ENCODE peak calls at places on chromosomes 16 and 17, in ten cellular contexts. One of them, this sample, is unnamed.

GRCh38 chr16:67036323-67036741 is 7.4 kb downstream of the CBFB start:
- DNase-seq in tibial artery: no peak
- DNase-seq in lung: no peak
- DNase-seq in choroid plexus epithelial cell: no peak
- DNase-seq in prostate gland: no peak
- DNase-seq in fibroblast of villous mesenchyme: peak
- DNase-seq in AG10803: peak
- DNase-seq in adipocyte: peak
- DNase-seq in stomach: no peak
- DNase-seq in fibroblast of lung: no peak
- DNase-seq in this sample: no peak

GRCh38 chr17:19787733-19788357 is 39.7 kb upstream of the ALDH3A1 start:
- DNase-seq in tibial artery: no peak
- DNase-seq in lung: no peak
- DNase-seq in choroid plexus epithelial cell: peak
- DNase-seq in prostate gland: no peak
- DNase-seq in fibroblast of villous mesenchyme: peak
- DNase-seq in AG10803: peak
- DNase-seq in adipocyte: peak
- DNase-seq in stomach: no peak
- DNase-seq in fibroblast of lung: peak
- DNase-seq in this sample: no peak

GRCh38 chr17:79707931-79708891 is 22.5 kb upstream of the ENPP7 start:
- DNase-seq in tibial artery: no peak
- DNase-seq in lung: no peak
- DNase-seq in choroid plexus epithelial cell: peak
- DNase-seq in prostate gland: peak
- DNase-seq in fibroblast of villous mesenchyme: peak
- DNase-seq in AG10803: peak
- DNase-seq in adipocyte: peak
- DNase-seq in stomach: peak
- DNase-seq in fibroblast of lung: no peak
- DNase-seq in this sample: peak

GRCh38 chr16:89350701-89351380 is 133.3 kb downstream of the ZNF778 start:
- DNase-seq in tibial artery: no peak
- DNase-seq in lung: no peak
- DNase-seq in choroid plexus epithelial cell: no peak
- DNase-seq in prostate gland: no peak
- DNase-seq in fibroblast of villous mesenchyme: no peak
- DNase-seq in AG10803: peak
- DNase-seq in adipocyte: no peak
- DNase-seq in stomach: no peak
- DNase-seq in fibroblast of lung: peak
- DNase-seq in this sample: no peak

GRCh38 chr17:43333438-43333943 is 65.3 kb upstream of the ARL4D start:
- DNase-seq in tibial artery: no peak
- DNase-seq in lung: no peak
- DNase-seq in choroid plexus epithelial cell: no peak
- DNase-seq in prostate gland: no peak
- DNase-seq in fibroblast of villous mesenchyme: no peak
- DNase-seq in AG10803: no peak
- DNase-seq in adipocyte: no peak
- DNase-seq in stomach: no peak
- DNase-seq in fibroblast of lung: no peak
- DNase-seq in this sample: no peak

GRCh38 chr17:39661744-39662541 is 3.2 kb upstream of the TCAP start:
- DNase-seq in tibial artery: no peak
- DNase-seq in lung: no peak
- DNase-seq in choroid plexus epithelial cell: no peak
- DNase-seq in prostate gland: no peak
- DNase-seq in fibroblast of villous mesenchyme: no peak
- DNase-seq in AG10803: no peak
- DNase-seq in adipocyte: no peak
- DNase-seq in stomach: no peak
- DNase-seq in fibroblast of lung: no peak
- DNase-seq in this sample: no peak

GRCh38 chr16:86827521-86827920 is 249.2 kb downstream of the FOXL1 start:
- DNase-seq in tibial artery: peak
- DNase-seq in lung: no peak
- DNase-seq in choroid plexus epithelial cell: no peak
- DNase-seq in prostate gland: no peak
- DNase-seq in fibroblast of villous mesenchyme: no peak
- DNase-seq in AG10803: no peak
- DNase-seq in adipocyte: no peak
- DNase-seq in stomach: no peak
- DNase-seq in fibroblast of lung: peak
- DNase-seq in this sample: no peak

GRCh38 chr16:27460663-27461482 is 58.9 kb downstream of the IL21R start:
- DNase-seq in tibial artery: no peak
- DNase-seq in lung: no peak
- DNase-seq in choroid plexus epithelial cell: peak
- DNase-seq in prostate gland: no peak
- DNase-seq in fibroblast of villous mesenchyme: no peak
- DNase-seq in AG10803: no peak
- DNase-seq in adipocyte: no peak
- DNase-seq in stomach: no peak
- DNase-seq in fibroblast of lung: peak
- DNase-seq in this sample: peak

DNA sequence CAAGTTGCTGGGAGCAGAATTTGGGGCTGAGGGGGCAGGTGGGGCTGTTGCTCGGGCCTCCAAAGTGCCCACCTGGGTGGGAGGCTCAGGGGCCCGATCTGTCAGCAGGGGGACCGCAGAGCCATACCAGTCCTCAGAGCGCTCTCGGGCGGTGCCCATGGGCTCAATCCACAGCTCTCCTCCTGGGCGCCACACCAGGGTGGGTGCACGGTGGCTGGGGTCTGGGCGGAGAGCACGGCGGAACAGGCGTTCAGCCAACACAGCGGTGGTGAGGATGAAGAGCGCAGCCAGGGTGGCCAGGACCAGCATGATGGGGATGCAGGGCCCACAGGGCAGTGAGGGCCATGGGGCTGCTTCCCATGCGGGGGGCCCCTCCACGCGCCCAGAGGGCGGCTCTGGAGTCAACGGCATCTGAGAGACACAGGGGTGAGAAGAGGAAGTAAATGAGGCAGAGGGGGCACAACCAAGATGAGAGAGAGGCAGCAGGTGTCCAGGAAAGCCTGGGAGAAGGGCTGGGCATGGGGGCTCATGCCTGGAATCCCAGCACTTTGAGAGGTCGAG is 1.2 kb downstream of the C16orf54 start:
- DNase-seq in tibial artery: no peak
- DNase-seq in lung: no peak
- DNase-seq in choroid plexus epithelial cell: no peak
- DNase-seq in prostate gland: no peak
- DNase-seq in fibroblast of villous mesenchyme: no peak
- DNase-seq in AG10803: no peak
- DNase-seq in adipocyte: no peak
- DNase-seq in stomach: no peak
- DNase-seq in fibroblast of lung: no peak
- DNase-seq in this sample: no peak
- H3K4me3 ChIP-seq in tibial artery: no peak
- H3K4me3 ChIP-seq in lung: no peak
- H3K4me3 ChIP-seq in choroid plexus epithelial cell: no peak
- H3K4me3 ChIP-seq in prostate gland: no peak
- H3K4me3 ChIP-seq in fibroblast of villous mesenchyme: no peak
- H3K4me3 ChIP-seq in AG10803: no peak
- H3K4me3 ChIP-seq in adipocyte: no peak
- H3K4me3 ChIP-seq in stomach: peak
- H3K4me3 ChIP-seq in fibroblast of lung: no peak
- H3K4me3 ChIP-seq in this sample: no peak

GRCh38 chr17:7929158-7930029 is at the start of gene KCNAB3:
- DNase-seq in tibial artery: no peak
- DNase-seq in lung: no peak
- DNase-seq in choroid plexus epithelial cell: peak
- DNase-seq in prostate gland: peak
- DNase-seq in fibroblast of villous mesenchyme: peak
- DNase-seq in AG10803: peak
- DNase-seq in adipocyte: peak
- DNase-seq in stomach: no peak
- DNase-seq in fibroblast of lung: peak
- DNase-seq in this sample: peak
- H3K4me3 ChIP-seq in tibial artery: no peak
- H3K4me3 ChIP-seq in lung: no peak
- H3K4me3 ChIP-seq in choroid plexus epithelial cell: peak
- H3K4me3 ChIP-seq in prostate gland: no peak
- H3K4me3 ChIP-seq in fibroblast of villous mesenchyme: peak
- H3K4me3 ChIP-seq in AG10803: peak
- H3K4me3 ChIP-seq in adipocyte: peak
- H3K4me3 ChIP-seq in stomach: peak
- H3K4me3 ChIP-seq in fibroblast of lung: peak
- H3K4me3 ChIP-seq in this sample: peak

GRCh38 chr16:58325941-58326340 is 31.1 kb upstream of the PRSS54 start:
- DNase-seq in tibial artery: no peak
- DNase-seq in lung: no peak
- DNase-seq in choroid plexus epithelial cell: no peak
- DNase-seq in prostate gland: no peak
- DNase-seq in fibroblast of villous mesenchyme: no peak
- DNase-seq in AG10803: no peak
- DNase-seq in adipocyte: no peak
- DNase-seq in stomach: no peak
- DNase-seq in fibroblast of lung: no peak
- DNase-seq in this sample: no peak

GRCh38 chr16:58332997-58333700 is 38.3 kb upstream of the PRSS54 start:
- DNase-seq in tibial artery: no peak
- DNase-seq in lung: no peak
- DNase-seq in choroid plexus epithelial cell: no peak
- DNase-seq in prostate gland: no peak
- DNase-seq in fibroblast of villous mesenchyme: no peak
- DNase-seq in AG10803: no peak
- DNase-seq in adipocyte: no peak
- DNase-seq in stomach: no peak
- DNase-seq in fibroblast of lung: no peak
- DNase-seq in this sample: no peak

GRCh38 chr16:58333937-58334336 is 39.1 kb upstream of the PRSS54 start:
- DNase-seq in tibial artery: no peak
- DNase-seq in lung: no peak
- DNase-seq in choroid plexus epithelial cell: no peak
- DNase-seq in prostate gland: no peak
- DNase-seq in fibroblast of villous mesenchyme: peak
- DNase-seq in AG10803: no peak
- DNase-seq in adipocyte: no peak
- DNase-seq in stomach: no peak
- DNase-seq in fibroblast of lung: no peak
- DNase-seq in this sample: no peak

GRCh38 chr16:58329147-58329546 is 34.3 kb upstream of the PRSS54 start:
- DNase-seq in tibial artery: no peak
- DNase-seq in lung: no peak
- DNase-seq in choroid plexus epithelial cell: peak
- DNase-seq in prostate gland: no peak
- DNase-seq in fibroblast of villous mesenchyme: peak
- DNase-seq in AG10803: peak
- DNase-seq in adipocyte: peak
- DNase-seq in stomach: no peak
- DNase-seq in fibroblast of lung: peak
- DNase-seq in this sample: peak

DNA sequence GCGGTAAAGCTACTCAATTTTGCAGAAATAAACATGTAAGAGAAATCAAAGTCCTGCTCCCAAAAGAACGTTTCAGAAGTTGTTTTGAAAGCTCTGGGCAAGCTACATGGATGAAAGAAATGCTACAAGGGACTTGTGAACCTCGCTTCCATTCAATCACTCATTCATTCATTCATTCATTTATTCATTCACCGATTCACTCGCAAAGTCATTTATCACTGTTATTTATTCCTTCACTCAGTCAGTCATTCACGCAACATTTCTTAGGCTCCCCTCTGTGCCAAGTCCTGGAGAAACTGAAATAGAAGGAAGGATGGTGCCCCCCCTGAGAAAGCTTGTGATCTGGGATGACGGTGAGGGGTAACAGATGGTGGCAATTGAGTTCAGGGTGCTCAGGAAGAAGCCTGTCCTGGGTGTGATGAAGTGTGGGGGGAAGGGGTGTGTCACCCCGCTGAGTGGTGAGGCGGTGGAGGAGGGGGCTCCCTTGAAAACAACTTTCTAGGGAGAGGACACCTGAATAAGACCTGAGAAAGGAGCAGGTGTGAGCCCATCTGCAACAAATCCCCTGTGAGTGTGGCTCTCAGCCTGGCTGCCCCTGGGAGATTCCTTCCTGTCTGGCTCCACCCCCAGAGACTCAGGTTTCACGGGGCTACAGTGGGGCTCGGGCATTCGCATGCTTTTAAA is 36.3 kb upstream of the PRSS54 start:
- DNase-seq in tibial artery: no peak
- DNase-seq in lung: no peak
- DNase-seq in choroid plexus epithelial cell: peak
- DNase-seq in prostate gland: no peak
- DNase-seq in fibroblast of villous mesenchyme: no peak
- DNase-seq in AG10803: no peak
- DNase-seq in adipocyte: no peak
- DNase-seq in stomach: no peak
- DNase-seq in fibroblast of lung: peak
- DNase-seq in this sample: no peak
- H3K4me3 ChIP-seq in tibial artery: no peak
- H3K4me3 ChIP-seq in lung: no peak
- H3K4me3 ChIP-seq in choroid plexus epithelial cell: no peak
- H3K4me3 ChIP-seq in prostate gland: no peak
- H3K4me3 ChIP-seq in fibroblast of villous mesenchyme: no peak
- H3K4me3 ChIP-seq in AG10803: no peak
- H3K4me3 ChIP-seq in adipocyte: no peak
- H3K4me3 ChIP-seq in stomach: no peak
- H3K4me3 ChIP-seq in fibroblast of lung: no peak
- H3K4me3 ChIP-seq in this sample: no peak

GRCh38 chr16:4116328-4117249 is at the start of gene ADCY9:
- DNase-seq in tibial artery: peak
- DNase-seq in lung: peak
- DNase-seq in choroid plexus epithelial cell: peak
- DNase-seq in prostate gland: peak
- DNase-seq in fibroblast of villous mesenchyme: peak
- DNase-seq in AG10803: peak
- DNase-seq in adipocyte: peak
- DNase-seq in stomach: peak
- DNase-seq in fibroblast of lung: peak
- DNase-seq in this sample: peak

GRCh38 chr16:4115209-4115940 is 867 bp downstream of the ADCY9 start:
- DNase-seq in tibial artery: peak
- DNase-seq in lung: no peak
- DNase-seq in choroid plexus epithelial cell: peak
- DNase-seq in prostate gland: peak
- DNase-seq in fibroblast of villous mesenchyme: peak
- DNase-seq in AG10803: peak
- DNase-seq in adipocyte: peak
- DNase-seq in stomach: peak
- DNase-seq in fibroblast of lung: peak
- DNase-seq in this sample: peak

GRCh38 chr16:4115941-4116327 is 308 bp downstream of the ADCY9 start:
- DNase-seq in tibial artery: no peak
- DNase-seq in lung: no peak
- DNase-seq in choroid plexus epithelial cell: no peak
- DNase-seq in prostate gland: no peak
- DNase-seq in fibroblast of villous mesenchyme: no peak
- DNase-seq in AG10803: no peak
- DNase-seq in adipocyte: no peak
- DNase-seq in stomach: no peak
- DNase-seq in fibroblast of lung: no peak
- DNase-seq in this sample: no peak

GRCh38 chr16:4114257-4115208 is 1.7 kb downstream of the ADCY9 start:
- DNase-seq in tibial artery: no peak
- DNase-seq in lung: no peak
- DNase-seq in choroid plexus epithelial cell: no peak
- DNase-seq in prostate gland: no peak
- DNase-seq in fibroblast of villous mesenchyme: no peak
- DNase-seq in AG10803: peak
- DNase-seq in adipocyte: no peak
- DNase-seq in stomach: no peak
- DNase-seq in fibroblast of lung: no peak
- DNase-seq in this sample: no peak

DNA sequence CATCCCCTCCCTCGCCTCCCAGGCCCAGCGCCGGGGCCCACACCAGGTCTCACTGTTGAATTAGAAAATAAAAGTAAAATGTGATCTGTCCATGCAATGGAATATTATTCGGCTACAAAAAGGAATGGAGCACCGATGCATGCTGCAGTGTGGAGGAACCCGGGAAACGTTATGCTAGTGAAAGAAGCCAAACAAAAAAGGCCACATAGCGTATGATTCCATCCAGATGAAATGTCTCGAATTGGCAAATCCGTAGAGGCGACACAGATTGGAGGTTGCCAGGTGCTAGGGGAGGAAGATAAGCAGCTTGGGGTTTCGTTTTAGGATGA is 972 bp upstream of the ADCY9 start:
- DNase-seq in tibial artery: no peak
- DNase-seq in lung: no peak
- DNase-seq in choroid plexus epithelial cell: no peak
- DNase-seq in prostate gland: no peak
- DNase-seq in fibroblast of villous mesenchyme: no peak
- DNase-seq in AG10803: no peak
- DNase-seq in adipocyte: no peak
- DNase-seq in stomach: no peak
- DNase-seq in fibroblast of lung: no peak
- DNase-seq in this sample: no peak
- H3K4me3 ChIP-seq in tibial artery: peak
- H3K4me3 ChIP-seq in lung: no peak
- H3K4me3 ChIP-seq in choroid plexus epithelial cell: no peak
- H3K4me3 ChIP-seq in prostate gland: no peak
- H3K4me3 ChIP-seq in fibroblast of villous mesenchyme: no peak
- H3K4me3 ChIP-seq in AG10803: peak
- H3K4me3 ChIP-seq in adipocyte: peak
- H3K4me3 ChIP-seq in stomach: peak
- H3K4me3 ChIP-seq in fibroblast of lung: peak
- H3K4me3 ChIP-seq in this sample: peak